ENCODE peak calls at places on chromosome 22, in four cellular contexts. One of them, this sample, is unnamed.

GRCh38 chr22:38832005-38832978 is 11.5 kb downstream of the NPTXR start:
- DNase-seq in activated CD4-positive, alpha-beta T cell treated with anti-CD3 and anti-CD28 coated beads, Interleukin-2, amount 50 U/mL, for 1 hour: no peak
- DNase-seq in HEK293T: no peak
- DNase-seq in anterior cingulate cortex: no peak
- DNase-seq in this sample: no peak

GRCh38 chr22:19066531-19067271 is 55.5 kb downstream of the DGCR2 start:
- DNase-seq in HEK293T: no peak
- DNase-seq in activated CD4-positive, alpha-beta T cell treated with anti-CD3 and anti-CD28 coated beads, Interleukin-2, amount 50 U/mL, for 1 hour: no peak
- DNase-seq in anterior cingulate cortex: no peak
- DNase-seq in this sample: no peak

GRCh38 chr22:47369020-47369419 is 606.6 kb downstream of the TBC1D22A start:
- DNase-seq in HEK293T: no peak
- DNase-seq in activated CD4-positive, alpha-beta T cell treated with anti-CD3 and anti-CD28 coated beads, Interleukin-2, amount 50 U/mL, for 1 hour: no peak
- DNase-seq in anterior cingulate cortex: no peak
- DNase-seq in this sample: no peak

GRCh38 chr22:47213571-47214230 is 451.3 kb downstream of the TBC1D22A start:
- DNase-seq in HEK293T: peak
- DNase-seq in activated CD4-positive, alpha-beta T cell treated with anti-CD3 and anti-CD28 coated beads, Interleukin-2, amount 50 U/mL, for 1 hour: peak
- DNase-seq in anterior cingulate cortex: no peak
- DNase-seq in this sample: no peak

GRCh38 chr22:24482586-24482985 is 12.5 kb upstream of the UPB1 start:
- DNase-seq in HEK293T: no peak
- DNase-seq in activated CD4-positive, alpha-beta T cell treated with anti-CD3 and anti-CD28 coated beads, Interleukin-2, amount 50 U/mL, for 1 hour: no peak
- DNase-seq in anterior cingulate cortex: no peak
- DNase-seq in this sample: no peak

GRCh38 chr22:29628982-29629381 is 25.5 kb downstream of the NF2 start:
- DNase-seq in anterior cingulate cortex: no peak
- DNase-seq in HEK293T: no peak
- DNase-seq in activated CD4-positive, alpha-beta T cell treated with anti-CD3 and anti-CD28 coated beads, Interleukin-2, amount 50 U/mL, for 1 hour: no peak
- DNase-seq in this sample: no peak

GRCh38 chr22:41417622-41418390 is 28.8 kb downstream of the TOB2 start:
- DNase-seq in anterior cingulate cortex: peak
- DNase-seq in HEK293T: no peak
- DNase-seq in activated CD4-positive, alpha-beta T cell treated with anti-CD3 and anti-CD28 coated beads, Interleukin-2, amount 50 U/mL, for 1 hour: no peak
- DNase-seq in this sample: peak

GRCh38 chr22:24175160-24175808 is 6.0 kb upstream of the SUSD2 start:
- DNase-seq in activated CD4-positive, alpha-beta T cell treated with anti-CD3 and anti-CD28 coated beads, Interleukin-2, amount 50 U/mL, for 1 hour: peak
- DNase-seq in anterior cingulate cortex: peak
- DNase-seq in HEK293T: peak
- DNase-seq in this sample: no peak

GRCh38 chr22:36942561-36942960 is 29.1 kb downstream of the CSF2RB start:
- DNase-seq in activated CD4-positive, alpha-beta T cell treated with anti-CD3 and anti-CD28 coated beads, Interleukin-2, amount 50 U/mL, for 1 hour: no peak
- DNase-seq in anterior cingulate cortex: no peak
- DNase-seq in HEK293T: no peak
- DNase-seq in this sample: no peak

GRCh38 chr22:22599248-22599647 is 40.2 kb upstream of the PRAME start:
- DNase-seq in activated CD4-positive, alpha-beta T cell treated with anti-CD3 and anti-CD28 coated beads, Interleukin-2, amount 50 U/mL, for 1 hour: no peak
- DNase-seq in HEK293T: no peak
- DNase-seq in anterior cingulate cortex: no peak
- DNase-seq in this sample: no peak

GRCh38 chr22:20455709-20456063 is 18.1 kb upstream of the SCARF2 start:
- DNase-seq in anterior cingulate cortex: no peak
- DNase-seq in HEK293T: no peak
- DNase-seq in activated CD4-positive, alpha-beta T cell treated with anti-CD3 and anti-CD28 coated beads, Interleukin-2, amount 50 U/mL, for 1 hour: no peak
- DNase-seq in this sample: no peak

GRCh38 chr22:37499006-37499707 is 13.0 kb upstream of the MFNG start:
- DNase-seq in HEK293T: no peak
- DNase-seq in activated CD4-positive, alpha-beta T cell treated with anti-CD3 and anti-CD28 coated beads, Interleukin-2, amount 50 U/mL, for 1 hour: no peak
- DNase-seq in anterior cingulate cortex: no peak
- DNase-seq in this sample: no peak

GRCh38 chr22:49853981-49854791 is 542 bp downstream of the ZBED4 start:
- DNase-seq in activated CD4-positive, alpha-beta T cell treated with anti-CD3 and anti-CD28 coated beads, Interleukin-2, amount 50 U/mL, for 1 hour: peak
- DNase-seq in anterior cingulate cortex: peak
- DNase-seq in HEK293T: peak
- DNase-seq in this sample: no peak

GRCh38 chr22:35135165-35135564 is 69.2 kb downstream of the ISX start:
- DNase-seq in anterior cingulate cortex: no peak
- DNase-seq in activated CD4-positive, alpha-beta T cell treated with anti-CD3 and anti-CD28 coated beads, Interleukin-2, amount 50 U/mL, for 1 hour: no peak
- DNase-seq in HEK293T: no peak
- DNase-seq in this sample: no peak

GRCh38 chr22:48700566-48701295 is 1126.9 kb downstream of the BRD1 start:
- DNase-seq in anterior cingulate cortex: peak
- DNase-seq in HEK293T: no peak
- DNase-seq in activated CD4-positive, alpha-beta T cell treated with anti-CD3 and anti-CD28 coated beads, Interleukin-2, amount 50 U/mL, for 1 hour: no peak
- DNase-seq in this sample: no peak

GRCh38 chr22:37410174-37411055 is 16.9 kb downstream of the ELFN2 start:
- DNase-seq in anterior cingulate cortex: no peak
- DNase-seq in HEK293T: no peak
- DNase-seq in activated CD4-positive, alpha-beta T cell treated with anti-CD3 and anti-CD28 coated beads, Interleukin-2, amount 50 U/mL, for 1 hour: no peak
- DNase-seq in this sample: no peak

GRCh38 chr22:49206281-49206680 is 621.4 kb downstream of the BRD1 start:
- DNase-seq in HEK293T: no peak
- DNase-seq in anterior cingulate cortex: no peak
- DNase-seq in activated CD4-positive, alpha-beta T cell treated with anti-CD3 and anti-CD28 coated beads, Interleukin-2, amount 50 U/mL, for 1 hour: no peak
- DNase-seq in this sample: no peak

GRCh38 chr22:24331468-24332440 is 61.1 kb downstream of the SPECC1L start:
- DNase-seq in activated CD4-positive, alpha-beta T cell treated with anti-CD3 and anti-CD28 coated beads, Interleukin-2, amount 50 U/mL, for 1 hour: no peak
- DNase-seq in anterior cingulate cortex: no peak
- DNase-seq in HEK293T: no peak
- DNase-seq in this sample: no peak

GRCh38 chr22:22408731-22409696 is 99.5 kb downstream of the ZNF280B start:
- DNase-seq in activated CD4-positive, alpha-beta T cell treated with anti-CD3 and anti-CD28 coated beads, Interleukin-2, amount 50 U/mL, for 1 hour: no peak
- DNase-seq in HEK293T: peak
- DNase-seq in anterior cingulate cortex: no peak
- DNase-seq in this sample: no peak

GRCh38 chr22:50171965-50172421 is 1.5 kb downstream of the PANX2 start:
- DNase-seq in anterior cingulate cortex: no peak
- DNase-seq in HEK293T: no peak
- DNase-seq in activated CD4-positive, alpha-beta T cell treated with anti-CD3 and anti-CD28 coated beads, Interleukin-2, amount 50 U/mL, for 1 hour: no peak
- DNase-seq in this sample: no peak

GRCh38 chr22:46579751-46580449 is 40.3 kb upstream of the GRAMD4 start:
- DNase-seq in HEK293T: no peak
- DNase-seq in activated CD4-positive, alpha-beta T cell treated with anti-CD3 and anti-CD28 coated beads, Interleukin-2, amount 50 U/mL, for 1 hour: no peak
- DNase-seq in anterior cingulate cortex: no peak
- DNase-seq in this sample: no peak

GRCh38 chr22:36493690-36494110 is 12.3 kb upstream of the TXN2 start:
- DNase-seq in HEK293T: no peak
- DNase-seq in activated CD4-positive, alpha-beta T cell treated with anti-CD3 and anti-CD28 coated beads, Interleukin-2, amount 50 U/mL, for 1 hour: no peak
- DNase-seq in anterior cingulate cortex: no peak
- DNase-seq in this sample: no peak

GRCh38 chr22:43516386-43516785 is 104.6 kb downstream of the MPPED1 start:
- DNase-seq in activated CD4-positive, alpha-beta T cell treated with anti-CD3 and anti-CD28 coated beads, Interleukin-2, amount 50 U/mL, for 1 hour: no peak
- DNase-seq in HEK293T: no peak
- DNase-seq in anterior cingulate cortex: no peak
- DNase-seq in this sample: no peak

GRCh38 chr22:42174062-42174461 is 43.5 kb upstream of the CYP2D6 start:
- DNase-seq in HEK293T: no peak
- DNase-seq in anterior cingulate cortex: no peak
- DNase-seq in activated CD4-positive, alpha-beta T cell treated with anti-CD3 and anti-CD28 coated beads, Interleukin-2, amount 50 U/mL, for 1 hour: no peak
- DNase-seq in this sample: no peak

This sample was measured in LNCaP clone FGC.